ENCODE peak calls at places on chromosomes 6 and 20, in ten cellular contexts. S is right lobe of liver, E is esophagus squamous epithelium, K is heart left ventricle, V is stomach, N is IMR-90, Q is A549, B is sigmoid colon, P is GM12892, H is spleen. U is an unnamed sample.

GRCh38 chr6:105488521-105489212 is 85.8 kb upstream of the PREP start:
- DNase-seq in S (no peak), E (no peak), K (no peak), V (no peak), N (peak; percentile 36), Q (no peak), B (no peak), P (no peak), H (no peak), U (no peak)

GRCh38 chr6:160455484-160456213 is 107.5 kb downstream of the SLC22A3 start:
- DNase-seq in S (peak; percentile 34), E (no peak), K (peak; percentile 33), V (peak; percentile 68), N (peak; percentile 47), Q (peak; percentile 49), B (peak; percentile 87), P (peak; percentile 23), H (peak; percentile 87), U (peak; percentile 29)

GRCh38 chr6:95266537-95267258 is 310.6 kb upstream of the MANEA start:
- DNase-seq in S (no peak), E (no peak), K (no peak), V (no peak), N (no peak), Q (no peak), B (no peak), P (no peak), H (no peak), U (peak; percentile 10)

GRCh38 chr6:165227644-165228329 is 81.6 kb downstream of the C6orf118 start:
- DNase-seq in S (no peak), E (no peak), K (no peak), V (no peak), N (no peak), Q (no peak), B (no peak), P (no peak), H (no peak), U (no peak)

GRCh38 chr6:234706-235372 is 57.4 kb upstream of the DUSP22 start:
- DNase-seq in S (no peak), E (no peak), K (no peak), V (no peak), N (no peak), Q (no peak), B (no peak), P (no peak), H (no peak), U (no peak)

GRCh38 chr6:98832282-98833100 is 1.9 kb upstream of the POU3F2 start:
- DNase-seq in S (no peak), E (no peak), K (no peak), V (no peak), N (peak; percentile 74), Q (no peak), B (peak; percentile 54), P (no peak), H (peak; percentile 74), U (peak; percentile 38)

GRCh38 chr6:14074723-14075503 is 42.7 kb upstream of the CD83 start:
- DNase-seq in S (no peak), E (no peak), K (no peak), V (no peak), N (peak; percentile 44), Q (no peak), B (no peak), P (no peak), H (no peak), U (no peak)

GRCh38 chr20:18633411-18633810 is 45.6 kb downstream of the DTD1 start:
- DNase-seq in S (no peak), E (no peak), K (no peak), V (no peak), N (no peak), Q (no peak), B (no peak), P (no peak), H (no peak), U (no peak)

GRCh38 chr6:138106665-138107077 is 548 bp downstream of the PERP start:
- DNase-seq in S (no peak), E (no peak), K (no peak), V (no peak), N (no peak), Q (no peak), B (no peak), P (peak; percentile 11), H (no peak), U (no peak)

GRCh38 chr20:40959325-40960092 is 69.1 kb upstream of the TOP1 start:
- DNase-seq in S (no peak), E (no peak), K (no peak), V (peak; percentile 3), N (no peak), Q (no peak), B (peak; percentile 22), P (no peak), H (no peak), U (no peak)

GRCh38 chr6:160137989-160138835 is 16.6 kb downstream of the SLC22A1 start:
- DNase-seq in S (no peak), E (no peak), K (no peak), V (peak; percentile 72), N (peak; percentile 72), Q (peak; percentile 28), B (peak; percentile 73), P (no peak), H (no peak), U (peak; percentile 44)

GRCh38 chr6:156427345-156427744 is 349.8 kb upstream of the ARID1B start:
- DNase-seq in S (no peak), E (no peak), K (peak; percentile 75), V (no peak), N (peak; percentile 91), Q (peak; percentile 3), B (no peak), P (no peak), H (no peak), U (no peak)

GRCh38 chr6:2579241-2579761 is 171.4 kb downstream of the MYLK4 start:
- DNase-seq in S (peak; percentile 29), E (no peak), K (peak; percentile 80), V (no peak), N (peak; percentile 46), Q (no peak), B (no peak), P (no peak), H (no peak), U (no peak)

DNA sequence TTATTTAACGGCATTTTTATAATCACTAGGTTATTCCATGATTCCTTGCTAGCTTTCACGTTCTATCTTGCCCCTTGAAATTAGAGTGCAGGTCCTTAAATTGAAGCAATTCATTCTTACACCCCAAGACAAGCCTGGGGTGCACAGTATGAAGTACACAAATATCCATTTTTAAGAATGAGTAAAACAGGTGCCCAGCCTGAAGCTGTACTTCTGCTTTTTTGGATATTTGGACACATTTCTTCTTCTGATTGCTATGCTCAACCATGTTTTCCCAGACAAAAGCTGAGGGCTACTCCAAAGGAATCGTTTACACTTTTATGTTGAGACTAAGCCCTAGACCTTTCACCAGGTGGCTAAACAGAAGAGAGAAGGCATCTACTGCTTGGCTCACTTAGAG is 7.9 kb upstream of the TAGAP start:
- DNase-seq in S (no peak), E (no peak), K (no peak), V (no peak), N (no peak), Q (no peak), B (no peak), P (no peak), H (no peak), U (no peak)
- TF ChIP-seq POLR2A in S (no peak), E (no peak), K (no peak), V (no peak), N (no peak), Q (no peak), B (no peak), P (no peak), H (no peak), U (no peak)

GRCh38 chr20:63973636-63974401 is 4.1 kb upstream of the ZNF512B start:
- DNase-seq in S (peak; percentile 93), E (no peak), K (peak; percentile 90), V (peak; percentile 90), N (peak; percentile 79), Q (peak; percentile 86), B (peak; percentile 93), P (peak; percentile 93), H (peak; percentile 95), U (peak; percentile 88)
- TF ChIP-seq POLR2A in S (no peak), E (no peak), K (no peak), V (no peak), N (no peak), Q (peak; percentile 56), B (no peak), P (no peak), H (no peak), U (no peak)

GRCh38 chr6:97288188-97288587 is 5.2 kb upstream of the MMS22L start:
- DNase-seq in S (no peak), E (no peak), K (no peak), V (no peak), N (no peak), Q (no peak), B (no peak), P (no peak), H (no peak), U (no peak)

GRCh38 chr6:97280766-97281165 is 2.2 kb downstream of the MMS22L start:
- DNase-seq in S (no peak), E (no peak), K (no peak), V (no peak), N (no peak), Q (no peak), B (no peak), P (no peak), H (no peak), U (peak; percentile 14)

GRCh38 chr6:97282238-97282725 is 734 bp downstream of the MMS22L start:
- DNase-seq in S (no peak), E (no peak), K (no peak), V (no peak), N (no peak), Q (peak; percentile 7), B (no peak), P (no peak), H (no peak), U (no peak)

GRCh38 chr6:97282726-97283617 is at the start of gene MMS22L:
- DNase-seq in S (peak; percentile 95), E (peak; percentile 56), K (peak; percentile 94), V (peak; percentile 94), N (peak; percentile 94), Q (peak; percentile 66), B (peak; percentile 96), P (peak; percentile 64), H (peak; percentile 96), U (peak; percentile 97)
- TF ChIP-seq POLR2A in S (no peak), E (no peak), K (no peak), V (no peak), N (no peak), Q (no peak), B (no peak), P (no peak), H (no peak), U (peak; percentile 73)

DNA sequence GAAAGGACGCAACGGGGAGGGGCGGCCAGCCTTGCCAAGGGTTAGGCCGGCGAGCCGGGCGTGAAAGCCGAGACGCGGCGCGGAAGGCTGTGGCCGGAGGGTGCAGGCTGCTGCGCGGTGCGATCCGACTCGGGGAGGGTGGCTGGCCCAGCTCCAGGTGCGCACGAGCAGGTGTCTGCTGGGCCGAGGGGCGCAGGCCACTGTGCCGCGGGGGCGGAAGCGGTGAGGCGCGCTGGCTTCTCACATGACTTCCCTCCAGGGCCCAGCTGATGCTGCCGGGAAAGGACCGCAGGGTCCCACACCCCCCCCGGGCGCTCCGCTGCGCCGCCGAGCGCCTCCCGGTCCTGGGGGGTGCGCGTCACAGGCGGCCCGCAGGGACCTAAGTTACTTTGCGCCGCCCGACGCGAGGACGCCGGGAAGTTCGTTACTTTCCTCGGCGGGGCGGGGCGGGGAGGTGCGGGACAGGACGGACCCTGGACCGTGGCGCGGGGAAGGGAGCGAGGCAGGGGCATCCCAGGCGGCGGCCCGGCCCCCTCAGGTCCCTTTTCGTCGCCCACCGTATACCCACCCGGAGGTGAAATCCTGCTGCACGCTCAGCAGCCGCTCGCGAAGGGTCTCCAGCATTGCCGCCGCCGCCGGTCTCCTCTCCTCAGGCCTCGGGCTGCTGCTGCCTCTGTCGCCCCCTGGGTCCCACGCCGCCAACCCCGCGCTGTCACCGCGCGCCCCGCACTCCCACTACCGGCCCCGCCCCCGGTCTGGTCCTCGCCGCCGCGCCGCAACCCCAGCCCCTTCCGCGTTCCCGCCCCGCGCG is at the start of gene DTNBP1:
- DNase-seq in S (peak; percentile 90), E (peak; percentile 9), K (peak; percentile 87), V (peak; percentile 87), N (peak; percentile 16), Q (peak; percentile 16), B (peak; percentile 87), P (peak; percentile 80), H (peak; percentile 97), U (peak; percentile 89)
- TF ChIP-seq POLR2A in S (peak; percentile 52), E (peak; percentile 44), K (peak; percentile 50), V (no peak), N (no peak), Q (peak; percentile 24), B (peak; percentile 19), P (no peak), H (peak; percentile 37), U (no peak)

U was measured in erythroblast.